ENCODE peak calls at places on chromosomes 13 and 19, in four cellular contexts. One of them, this sample, is unnamed.
A peak's percentile ranks its signal among the peaks of the same experiment; 100 is the strongest.

GRCh38 chr13:73956101-73956500 is 178.1 kb downstream of the KLF12 start:
- DNase-seq in cardiac muscle cell: no peak
- DNase-seq in CD8-positive, alpha-beta T cell: no peak
- DNase-seq in effector memory CD4-positive, alpha-beta T cell: no peak
- DNase-seq in this sample: no peak

GRCh38 chr13:43433691-43434121 is 353.1 kb downstream of the ENOX1 start:
- DNase-seq in cardiac muscle cell: no peak
- DNase-seq in CD8-positive, alpha-beta T cell: no peak
- DNase-seq in effector memory CD4-positive, alpha-beta T cell: no peak
- DNase-seq in this sample: no peak

GRCh38 chr13:80389073-80390038 is 48.4 kb upstream of the SPRY2 start:
- DNase-seq in cardiac muscle cell: no peak
- DNase-seq in CD8-positive, alpha-beta T cell: no peak
- DNase-seq in effector memory CD4-positive, alpha-beta T cell: no peak
- DNase-seq in this sample: no peak

GRCh38 chr13:27665761-27666160 is 44.1 kb downstream of the POLR1D start:
- DNase-seq in cardiac muscle cell: no peak
- DNase-seq in CD8-positive, alpha-beta T cell: no peak
- DNase-seq in effector memory CD4-positive, alpha-beta T cell: no peak
- DNase-seq in this sample: no peak

GRCh38 chr19:51341976-51342580 is at the start of gene VSIG10L:
- DNase-seq in cardiac muscle cell: no peak
- DNase-seq in CD8-positive, alpha-beta T cell: no peak
- DNase-seq in effector memory CD4-positive, alpha-beta T cell: no peak
- DNase-seq in this sample: no peak

GRCh38 chr19:5454743-5455142 is 474 bp upstream of the ZNRF4 start:
- DNase-seq in cardiac muscle cell: no peak
- DNase-seq in CD8-positive, alpha-beta T cell: no peak
- DNase-seq in effector memory CD4-positive, alpha-beta T cell: no peak
- DNase-seq in this sample: no peak

GRCh38 chr13:96804186-96804585 is 190.1 kb downstream of the OXGR1 start:
- DNase-seq in cardiac muscle cell: no peak
- DNase-seq in CD8-positive, alpha-beta T cell: no peak
- DNase-seq in effector memory CD4-positive, alpha-beta T cell: no peak
- DNase-seq in this sample: no peak

GRCh38 chr19:43997631-43998290 is 5.0 kb upstream of the ZNF230 start:
- DNase-seq in cardiac muscle cell: no peak
- DNase-seq in CD8-positive, alpha-beta T cell: no peak
- DNase-seq in effector memory CD4-positive, alpha-beta T cell: no peak
- DNase-seq in this sample: no peak

GRCh38 chr13:53238241-53238640 is 209.6 kb downstream of the OLFM4 start:
- DNase-seq in cardiac muscle cell: peak; percentile 77
- DNase-seq in CD8-positive, alpha-beta T cell: no peak
- DNase-seq in effector memory CD4-positive, alpha-beta T cell: no peak
- DNase-seq in this sample: no peak

GRCh38 chr19:7943444-7944176 is at the start of gene TIMM44:
- DNase-seq in cardiac muscle cell: peak; percentile 100
- DNase-seq in CD8-positive, alpha-beta T cell: peak; percentile 99
- DNase-seq in effector memory CD4-positive, alpha-beta T cell: peak; percentile 98
- DNase-seq in this sample: peak; percentile 98

GRCh38 chr19:14556662-14557188 is 15.1 kb downstream of the NDUFB7 start:
- DNase-seq in cardiac muscle cell: peak; percentile 85
- DNase-seq in CD8-positive, alpha-beta T cell: peak; percentile 72
- DNase-seq in effector memory CD4-positive, alpha-beta T cell: peak; percentile 36
- DNase-seq in this sample: peak; percentile 83

GRCh38 chr19:13099073-13099999 is 3.3 kb downstream of the LYL1 start:
- DNase-seq in cardiac muscle cell: no peak
- DNase-seq in CD8-positive, alpha-beta T cell: peak; percentile 80
- DNase-seq in effector memory CD4-positive, alpha-beta T cell: peak; percentile 69
- DNase-seq in this sample: no peak

GRCh38 chr13:112859817-112860190 is 109.2 kb upstream of the MCF2L start:
- DNase-seq in cardiac muscle cell: no peak
- DNase-seq in CD8-positive, alpha-beta T cell: no peak
- DNase-seq in effector memory CD4-positive, alpha-beta T cell: no peak
- DNase-seq in this sample: no peak

GRCh38 chr13:20699715-20700114 is 3.8 kb upstream of the IL17D start:
- DNase-seq in cardiac muscle cell: no peak
- DNase-seq in CD8-positive, alpha-beta T cell: no peak
- DNase-seq in effector memory CD4-positive, alpha-beta T cell: no peak
- DNase-seq in this sample: no peak

GRCh38 chr19:41541990-41542584 is 33.9 kb upstream of the CEACAM21 start:
- DNase-seq in cardiac muscle cell: peak; percentile 51
- DNase-seq in CD8-positive, alpha-beta T cell: peak; percentile 83
- DNase-seq in effector memory CD4-positive, alpha-beta T cell: peak; percentile 62
- DNase-seq in this sample: peak; percentile 23

GRCh38 chr13:18960637-18961227 is 220.9 kb downstream of the TUBA3C start:
- DNase-seq in cardiac muscle cell: no peak
- DNase-seq in CD8-positive, alpha-beta T cell: no peak
- DNase-seq in effector memory CD4-positive, alpha-beta T cell: no peak
- DNase-seq in this sample: no peak

GRCh38 chr13:18961383-18962117 is 220.1 kb downstream of the TUBA3C start:
- DNase-seq in cardiac muscle cell: no peak
- DNase-seq in CD8-positive, alpha-beta T cell: no peak
- DNase-seq in effector memory CD4-positive, alpha-beta T cell: no peak
- DNase-seq in this sample: no peak

GRCh38 chr13:18959996-18960395 is 221.6 kb downstream of the TUBA3C start:
- DNase-seq in cardiac muscle cell: no peak
- DNase-seq in CD8-positive, alpha-beta T cell: no peak
- DNase-seq in effector memory CD4-positive, alpha-beta T cell: no peak
- DNase-seq in this sample: no peak

GRCh38 chr13:18964942-18965341 is 216.7 kb downstream of the TUBA3C start:
- DNase-seq in cardiac muscle cell: no peak
- DNase-seq in CD8-positive, alpha-beta T cell: no peak
- DNase-seq in effector memory CD4-positive, alpha-beta T cell: no peak
- DNase-seq in this sample: no peak

GRCh38 chr13:18962168-18962734 is 219.4 kb downstream of the TUBA3C start:
- DNase-seq in cardiac muscle cell: no peak
- DNase-seq in CD8-positive, alpha-beta T cell: no peak
- DNase-seq in effector memory CD4-positive, alpha-beta T cell: no peak
- DNase-seq in this sample: no peak
- H3K9me3 ChIP-seq in cardiac muscle cell: no peaks in the 10 kb centered on the region
- H3K9me3 ChIP-seq in CD8-positive, alpha-beta T cell: no peaks in the 10 kb centered on the region
- H3K9me3 ChIP-seq in effector memory CD4-positive, alpha-beta T cell: no peaks in the 10 kb centered on the region
- H3K9me3 ChIP-seq in this sample: peaks cover 13% of the 10 kb centered on the region

DNA sequence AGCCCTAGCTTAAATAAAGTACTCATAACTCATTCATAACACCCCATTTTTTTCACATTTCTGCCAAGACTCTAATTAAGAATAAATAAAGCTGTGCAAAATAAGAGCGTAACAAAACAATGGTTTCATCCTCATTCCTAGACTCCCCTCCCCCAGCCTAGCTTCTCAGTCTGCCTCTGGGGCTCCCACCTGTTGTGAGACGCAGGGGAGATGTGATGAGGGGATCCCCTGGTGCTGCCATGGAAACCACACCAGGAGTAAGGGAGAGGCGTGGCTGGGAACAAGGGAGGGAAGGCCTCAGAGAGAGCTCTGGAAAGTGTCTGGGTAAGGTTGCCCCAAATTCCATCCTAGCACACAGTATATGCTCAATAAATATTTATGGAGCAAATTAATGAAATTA is 93.3 kb upstream of the USP29 start:
- DNase-seq in cardiac muscle cell: no peak
- DNase-seq in CD8-positive, alpha-beta T cell: no peak
- DNase-seq in effector memory CD4-positive, alpha-beta T cell: no peak
- DNase-seq in this sample: no peak
- H3K9me3 ChIP-seq in cardiac muscle cell: no peaks in the 10 kb centered on the region
- H3K9me3 ChIP-seq in CD8-positive, alpha-beta T cell: peaks cover 11% of the 10 kb centered on the region
- H3K9me3 ChIP-seq in effector memory CD4-positive, alpha-beta T cell: no peaks in the 10 kb centered on the region
- H3K9me3 ChIP-seq in this sample: peaks cover 23% of the 10 kb centered on the region

GRCh38 chr19:9500796-9501195 is 2.4 kb upstream of the ZNF560 start:
- DNase-seq in cardiac muscle cell: no peak
- DNase-seq in CD8-positive, alpha-beta T cell: no peak
- DNase-seq in effector memory CD4-positive, alpha-beta T cell: no peak
- DNase-seq in this sample: no peak
- H3K9me3 ChIP-seq in cardiac muscle cell: no peaks in the 10 kb centered on the region
- H3K9me3 ChIP-seq in CD8-positive, alpha-beta T cell: peaks cover 23% of the 10 kb centered on the region
- H3K9me3 ChIP-seq in effector memory CD4-positive, alpha-beta T cell: peaks cover 17% of the 10 kb centered on the region
- H3K9me3 ChIP-seq in this sample: peaks cover 38% of the 10 kb centered on the region

GRCh38 chr19:12065100-12065538 is 588 bp downstream of the ZNF844 start:
- DNase-seq in cardiac muscle cell: peak; percentile 45
- DNase-seq in CD8-positive, alpha-beta T cell: no peak
- DNase-seq in effector memory CD4-positive, alpha-beta T cell: no peak
- DNase-seq in this sample: no peak
- H3K9me3 ChIP-seq in cardiac muscle cell: no peaks in the 10 kb centered on the region
- H3K9me3 ChIP-seq in CD8-positive, alpha-beta T cell: peaks cover 6% of the 10 kb centered on the region
- H3K9me3 ChIP-seq in effector memory CD4-positive, alpha-beta T cell: peaks cover under 1% of the 10 kb centered on the region
- H3K9me3 ChIP-seq in this sample: peaks cover 5% of the 10 kb centered on the region

This sample was measured in NT2/D1.